ENCODE peak calls at places on chromosome 22, in five cellular contexts. I is A549, G is suprapubic skin, H is tibial nerve, K is spleen. R is an unnamed sample.
A peak's percentile ranks its signal among the peaks of the same experiment; 100 is the strongest.

GRCh38 chr22:24141586-24141985 is 39.7 kb upstream of the SUSD2 start:
- DNase-seq in I (no peak), G (no peak), H (no peak), K (no peak), R (no peak)

GRCh38 chr22:26658671-26659478 is 1.5 kb downstream of the MIAT start:
- DNase-seq in I (peak; percentile 93), G (no peak), H (no peak), K (peak; percentile 90), R (no peak)

GRCh38 chr22:29187831-29188230 is 17.9 kb upstream of the EMID1 start:
- DNase-seq in I (no peak), G (no peak), H (no peak), K (no peak), R (no peak)

GRCh38 chr22:50399751-50400331 is 56.7 kb downstream of the PPP6R2 start:
- DNase-seq in I (peak; percentile 49), G (no peak), H (no peak), K (peak; percentile 84), R (no peak)

GRCh38 chr22:50584106-50585096 is 1.8 kb upstream of the CHKB start:
- DNase-seq in I (no peak), G (no peak), H (no peak), K (peak; percentile 56), R (no peak)

GRCh38 chr22:35418088-35418487 is 18.1 kb downstream of the MCM5 start:
- DNase-seq in I (no peak), G (no peak), H (no peak), K (no peak), R (no peak)

GRCh38 chr22:29037340-29037932 is 24.2 kb downstream of the C22orf31 start:
- DNase-seq in I (no peak), G (no peak), H (no peak), K (no peak), R (no peak)

GRCh38 chr22:24554316-24555159 is at the start of gene GUCD1:
- DNase-seq in I (no peak), G (no peak), H (no peak), K (no peak), R (no peak)

GRCh38 chr22:26529345-26529744 is 17.1 kb upstream of the TFIP11 start:
- DNase-seq in I (peak; percentile 22), G (no peak), H (no peak), K (no peak), R (no peak)

GRCh38 chr22:50479686-50480085 is 1.7 kb upstream of the ADM2 start:
- DNase-seq in I (no peak), G (no peak), H (no peak), K (no peak), R (no peak)

GRCh38 chr22:33921576-33922181 is 1.4 kb upstream of the LARGE1 start:
- DNase-seq in I (peak; percentile 17), G (peak; percentile 82), H (peak; percentile 33), K (peak; percentile 83), R (peak; percentile 59)

GRCh38 chr22:50577987-50578775 is at the start of gene CPT1B:
- DNase-seq in I (no peak), G (no peak), H (no peak), K (no peak), R (no peak)

GRCh38 chr22:49760280-49760629 is 67.4 kb downstream of the BRD1 start:
- DNase-seq in I (no peak), G (no peak), H (no peak), K (no peak), R (no peak)

GRCh38 chr22:39942433-39943213 is 17.6 kb upstream of the TMA7B start:
- DNase-seq in I (no peak), G (no peak), H (no peak), K (no peak), R (no peak)
- H3K4me1 ChIP-seq in I (no peaks in the 10 kb centered on the region), G (no peaks in the 10 kb centered on the region), H (peaks cover 10% of the 10 kb centered on the region), K (peaks cover 70% of the 10 kb centered on the region), R (peaks cover 10% of the 10 kb centered on the region)

GRCh38 chr22:36979511-36979910 is 39.7 kb downstream of the TST start:
- DNase-seq in I (no peak), G (no peak), H (no peak), K (no peak), R (no peak)

GRCh38 chr22:36979016-36979415 is 40.2 kb downstream of the TST start:
- DNase-seq in I (no peak), G (no peak), H (no peak), K (no peak), R (no peak)

GRCh38 chr22:36977947-36978660 is 41.1 kb downstream of the TST start:
- DNase-seq in I (peak; percentile 84), G (peak; percentile 96), H (peak; percentile 83), K (peak; percentile 97), R (peak; percentile 88)

GRCh38 chr22:36981247-36981775 is 37.9 kb downstream of the TST start:
- DNase-seq in I (no peak), G (no peak), H (no peak), K (no peak), R (no peak)

DNA sequence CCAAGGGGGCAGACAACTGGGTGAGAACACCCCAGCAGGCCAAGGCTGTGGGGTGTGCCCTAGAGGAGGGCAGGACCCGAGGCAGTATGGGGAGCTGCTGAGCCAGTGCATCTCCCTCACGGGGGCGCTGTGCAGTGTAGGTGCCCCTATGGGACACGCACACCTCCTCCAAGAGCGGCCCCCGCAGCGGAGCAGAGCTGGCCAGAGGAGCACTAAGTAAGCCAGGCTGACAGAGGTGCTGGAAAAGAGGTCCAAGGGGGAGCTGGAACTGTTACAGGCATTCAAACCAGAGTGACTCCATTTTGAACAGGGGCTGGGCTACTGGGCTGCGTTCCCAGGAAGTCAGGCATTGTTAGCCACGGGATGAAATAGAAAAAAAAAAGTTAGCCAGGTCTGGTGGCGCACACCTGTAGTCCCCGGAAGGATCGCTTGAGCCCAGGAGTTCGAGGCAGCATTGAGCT is 41.8 kb downstream of the TST start:
- DNase-seq in I (peak; percentile 72), G (no peak), H (peak; percentile 21), K (peak; percentile 94), R (peak; percentile 30)
- TF ChIP-seq CTCF in I (peak; percentile 28), G (peak; percentile 9), H (peak; percentile 25), K (peak; percentile 52), R (no peak)

GRCh38 chr22:31083377-31083768 is 2.3 kb downstream of the SMTN start:
- DNase-seq in I (no peak), G (no peak), H (no peak), K (no peak), R (no peak)

GRCh38 chr22:31084811-31085492 is 3.8 kb downstream of the SMTN start:
- DNase-seq in I (peak; percentile 39), G (peak; percentile 96), H (peak; percentile 84), K (peak; percentile 96), R (peak; percentile 91)

GRCh38 chr22:31085493-31085824 is 4.3 kb downstream of the SMTN start:
- DNase-seq in I (no peak), G (no peak), H (no peak), K (no peak), R (no peak)

GRCh38 chr22:31082606-31083376 is 1.7 kb downstream of the SMTN start:
- DNase-seq in I (peak; percentile 74), G (peak; percentile 82), H (no peak), K (peak; percentile 82), R (no peak)

GRCh38 chr22:31083923-31084810 is 3.0 kb downstream of the SMTN start:
- DNase-seq in I (no peak), G (no peak), H (no peak), K (peak; percentile 80), R (no peak)
- TF ChIP-seq POLR2A in I (no peak), G (no peak), H (no peak), K (no peak), R (no peak)

GRCh38 chr22:22372063-22372462 is 127.5 kb downstream of the VPREB1 start:
- DNase-seq in I (no peak), G (no peak), H (no peak), K (no peak), R (no peak)

GRCh38 chr22:22368516-22368915 is 123.9 kb downstream of the VPREB1 start:
- DNase-seq in I (no peak), G (no peak), H (no peak), K (no peak), R (no peak)

GRCh38 chr22:22369962-22370265 is 125.3 kb downstream of the VPREB1 start:
- DNase-seq in I (no peak), G (no peak), H (no peak), K (no peak), R (no peak)

GRCh38 chr22:22374163-22374562 is 129.6 kb downstream of the VPREB1 start:
- DNase-seq in I (no peak), G (no peak), H (no peak), K (no peak), R (no peak)

GRCh38 chr22:22371031-22371541 is 126.5 kb downstream of the VPREB1 start:
- DNase-seq in I (no peak), G (no peak), H (no peak), K (no peak), R (no peak)
- H3K4me1 ChIP-seq in I (no peaks in the 10 kb centered on the region), G (no peaks in the 10 kb centered on the region), H (peaks cover 4% of the 10 kb centered on the region), K (peaks cover 41% of the 10 kb centered on the region), R (no peaks in the 10 kb centered on the region)

GRCh38 chr22:42693763-42694683 is 26.6 kb downstream of the A4GALT start:
- DNase-seq in I (no peak), G (no peak), H (no peak), K (no peak), R (no peak)

GRCh38 chr22:42691440-42691839 is 29.2 kb downstream of the A4GALT start:
- DNase-seq in I (no peak), G (no peak), H (no peak), K (no peak), R (no peak)

GRCh38 chr22:42693055-42693762 is 27.5 kb downstream of the A4GALT start:
- DNase-seq in I (no peak), G (no peak), H (no peak), K (no peak), R (no peak)

GRCh38 chr22:42695294-42695693 is 25.4 kb downstream of the A4GALT start:
- DNase-seq in I (no peak), G (no peak), H (no peak), K (no peak), R (no peak)

GRCh38 chr22:42692239-42693054 is 28.2 kb downstream of the A4GALT start:
- DNase-seq in I (peak; percentile 38), G (no peak), H (no peak), K (peak; percentile 84), R (no peak)
- TF ChIP-seq CTCF in I (no peak), G (no peak), H (no peak), K (no peak), R (no peak)

GRCh38 chr22:41544671-41545476 is 604 bp upstream of the POLR3H start:
- DNase-seq in I (no peak), G (no peak), H (no peak), K (no peak), R (no peak)
- TF ChIP-seq POLR2A in I (no peak), G (no peak), H (no peak), K (no peak), R (no peak)

DNA sequence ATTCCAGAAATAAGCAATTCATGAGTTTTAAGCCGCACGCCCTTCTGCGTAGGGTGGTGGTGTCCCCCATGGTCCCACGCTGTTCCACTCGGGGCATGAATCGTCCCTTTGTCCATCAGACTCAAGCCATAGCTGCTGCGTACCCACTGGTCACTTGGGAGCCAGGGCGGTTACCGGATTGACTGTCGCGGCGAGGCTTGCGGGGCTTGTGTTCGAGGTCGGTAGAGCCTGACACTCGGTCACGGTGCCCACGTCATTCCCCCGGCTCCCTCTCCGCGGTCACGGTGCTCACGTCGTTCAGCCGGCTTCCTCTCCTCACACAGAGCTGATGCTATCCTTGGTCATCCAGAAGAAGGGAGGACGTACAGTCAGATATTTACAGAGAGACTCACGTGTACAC is 1227.0 kb downstream of the BRD1 start:
- DNase-seq in I (no peak), G (no peak), H (no peak), K (no peak), R (no peak)
- H3K4me1 ChIP-seq in I (peaks cover 3% of the 10 kb centered on the region), G (no peaks in the 10 kb centered on the region), H (peaks cover 35% of the 10 kb centered on the region), K (no peaks in the 10 kb centered on the region), R (no peaks in the 10 kb centered on the region)

R was measured in breast epithelium.